ENCODE peak calls at places on chromosomes 6 and 20, in ten cellular contexts. X is NCI-H1092 treated with DMSO at 0.1 percent for 48 hours; E is stimulated activated CD8-positive, alpha-beta memory T cell treated with anti-CD3 and anti-CD28 coated beads, Interleukin-4, amount 100 ng/mL, for 1 hour; D is lung; W is stimulated activated CD4-positive, alpha-beta T cell treated with anti-CD3 and anti-CD28 coated beads, TNF-alpha, amount 100 ng/mL, for 24 hours; U is MV-4-11; Q is GM03348; K is left ventricle myocardium inferior; L is foreskin keratinocyte; A is GM04503. R is an unnamed sample.
A peak's percentile ranks its signal among the peaks of the same experiment; 100 is the strongest.

GRCh38 chr6:42088101-42088591 is 37.8 kb downstream of the TAF8 start:
- DNase-seq in X (no peak), E (no peak), D (no peak), W (no peak), U (no peak), Q (peak; percentile 31), K (peak; percentile 55), L (peak; percentile 64), A (no peak), R (no peak)

GRCh38 chr6:85756982-85757381 is 114.3 kb upstream of the SYNCRIP start:
- DNase-seq in X (peak; percentile 2), E (no peak), D (no peak), W (no peak), U (no peak), Q (peak; percentile 46), K (no peak), L (peak; percentile 13), A (no peak), R (peak; percentile 88)

GRCh38 chr6:118697554-118697953 is 46.2 kb upstream of the CEP85L start:
- DNase-seq in X (no peak), E (no peak), D (no peak), W (no peak), U (no peak), Q (no peak), K (no peak), L (no peak), A (no peak), R (peak; percentile 61)

GRCh38 chr20:9269280-9269971 is 200.5 kb downstream of the PLCB4 start:
- DNase-seq in X (no peak), E (no peak), D (no peak), W (no peak), U (no peak), Q (peak; percentile 34), K (no peak), L (no peak), A (peak; percentile 14), R (no peak)

GRCh38 chr20:15930324-15931305 is 642.6 kb downstream of the KIF16B start:
- DNase-seq in X (peak; percentile 44), E (no peak), D (peak; percentile 38), W (no peak), U (peak; percentile 16), Q (peak; percentile 39), K (no peak), L (peak; percentile 43), A (peak; percentile 24), R (peak; percentile 77)

GRCh38 chr6:136468711-136469110 is 81.5 kb downstream of the MAP7 start:
- DNase-seq in X (no peak), E (no peak), D (no peak), W (no peak), U (no peak), Q (no peak), K (no peak), L (no peak), A (no peak), R (no peak)

GRCh38 chr6:152240983-152241766 is 396.0 kb downstream of the SYNE1 start:
- DNase-seq in X (no peak), E (no peak), D (no peak), W (no peak), U (no peak), Q (no peak), K (no peak), L (no peak), A (no peak), R (no peak)

GRCh38 chr6:52363222-52363867 is 1.4 kb downstream of the PAQR8 start:
- DNase-seq in X (no peak), E (no peak), D (no peak), W (no peak), U (no peak), Q (no peak), K (no peak), L (peak; percentile 14), A (no peak), R (no peak)

GRCh38 chr6:44045672-44046015 is 81.6 kb downstream of the MRPL14 start:
- DNase-seq in X (no peak), E (no peak), D (no peak), W (no peak), U (no peak), Q (no peak), K (peak; percentile 71), L (no peak), A (no peak), R (no peak)

GRCh38 chr6:133432021-133432989 is 191.1 kb downstream of the EYA4 start:
- DNase-seq in X (peak; percentile 65), E (no peak), D (no peak), W (no peak), U (no peak), Q (no peak), K (no peak), L (no peak), A (no peak), R (no peak)

GRCh38 chr6:44086931-44087574 is 40.2 kb downstream of the MRPL14 start:
- DNase-seq in X (no peak), E (no peak), D (peak; percentile 64), W (no peak), U (no peak), Q (no peak), K (peak; percentile 73), L (no peak), A (no peak), R (no peak)

GRCh38 chr6:43740961-43741764 is 28.8 kb upstream of the VEGFA start:
- DNase-seq in X (no peak), E (no peak), D (no peak), W (no peak), U (no peak), Q (no peak), K (no peak), L (no peak), A (no peak), R (no peak)

GRCh38 chr6:112663705-112664104 is 316.6 kb downstream of the RFPL4B start:
- DNase-seq in X (no peak), E (no peak), D (no peak), W (no peak), U (no peak), Q (no peak), K (no peak), L (peak; percentile 6), A (no peak), R (no peak)

GRCh38 chr6:150273457-150274309 is 95.1 kb upstream of the IYD start:
- DNase-seq in X (no peak), E (no peak), D (no peak), W (no peak), U (peak; percentile 31), Q (no peak), K (no peak), L (no peak), A (no peak), R (no peak)

GRCh38 chr6:37365791-37366190 is 12.0 kb downstream of the RNF8 start:
- DNase-seq in X (no peak), E (no peak), D (no peak), W (no peak), U (peak; percentile 13), Q (no peak), K (no peak), L (no peak), A (no peak), R (peak; percentile 50)

GRCh38 chr6:162621246-162621645 is 106.3 kb downstream of the PRKN start:
- DNase-seq in X (no peak), E (no peak), D (no peak), W (peak; percentile 4), U (no peak), Q (no peak), K (no peak), L (peak; percentile 51), A (no peak), R (no peak)

GRCh38 chr6:29517245-29517644 is 29.5 kb upstream of the MAS1L start:
- DNase-seq in X (no peak), E (no peak), D (no peak), W (no peak), U (no peak), Q (no peak), K (no peak), L (no peak), A (no peak), R (no peak)

GRCh38 chr6:137520520-137520919 is 26.3 kb upstream of the OLIG3 start:
- DNase-seq in X (no peak), E (no peak), D (no peak), W (no peak), U (no peak), Q (no peak), K (no peak), L (no peak), A (no peak), R (no peak)

GRCh38 chr6:111260570-111261298 is 173.4 kb downstream of the SLC16A10 start:
- DNase-seq in X (no peak), E (no peak), D (no peak), W (no peak), U (no peak), Q (no peak), K (no peak), L (peak; percentile 76), A (no peak), R (no peak)

GRCh38 chr6:31037169-31037568 is 26.9 kb downstream of the MUC22 start:
- DNase-seq in X (no peak), E (no peak), D (no peak), W (no peak), U (no peak), Q (peak; percentile 71), K (no peak), L (no peak), A (peak; percentile 62), R (no peak)

GRCh38 chr6:107128175-107128574 is 12.9 kb upstream of the BEND3 start:
- DNase-seq in X (no peak), E (no peak), D (no peak), W (no peak), U (no peak), Q (peak; percentile 42), K (no peak), L (no peak), A (no peak), R (no peak)

GRCh38 chr6:11607381-11607780 is 69.8 kb downstream of the TMEM170B start:
- DNase-seq in X (peak; percentile 21), E (no peak), D (no peak), W (no peak), U (no peak), Q (no peak), K (no peak), L (no peak), A (peak; percentile 36), R (no peak)

GRCh38 chr20:47380481-47380880 is 24.0 kb upstream of the ZMYND8 start:
- DNase-seq in X (no peak), E (no peak), D (no peak), W (no peak), U (no peak), Q (no peak), K (no peak), L (no peak), A (no peak), R (peak; percentile 34)

GRCh38 chr6:168355716-168356522 is 36.3 kb upstream of the DACT2 start:
- DNase-seq in X (peak; percentile 66), E (no peak), D (peak; percentile 46), W (peak; percentile 35), U (peak; percentile 14), Q (peak; percentile 45), K (peak; percentile 56), L (no peak), A (no peak), R (peak; percentile 66)

GRCh38 chr6:43246301-43247114 is 3.2 kb downstream of the TTBK1 start:
- DNase-seq in X (peak; percentile 71), E (no peak), D (peak; percentile 89), W (peak; percentile 32), U (peak; percentile 70), Q (no peak), K (peak; percentile 51), L (no peak), A (no peak), R (peak; percentile 91)

GRCh38 chr20:58306421-58307261 is 2.9 kb upstream of the RAB22A start:
- DNase-seq in X (no peak), E (peak; percentile 48), D (peak; percentile 62), W (peak; percentile 43), U (peak; percentile 93), Q (no peak), K (no peak), L (peak; percentile 72), A (no peak), R (peak; percentile 56)

GRCh38 chr6:160030103-160030502 is 61.2 kb downstream of the IGF2R start:
- DNase-seq in X (peak; percentile 82), E (no peak), D (peak; percentile 91), W (no peak), U (no peak), Q (peak; percentile 92), K (peak; percentile 90), L (peak; percentile 94), A (peak; percentile 80), R (no peak)

GRCh38 chr6:17015551-17016381 is 86.1 kb upstream of the STMND1 start:
- DNase-seq in X (no peak), E (peak; percentile 15), D (peak; percentile 37), W (no peak), U (no peak), Q (no peak), K (peak; percentile 29), L (no peak), A (no peak), R (no peak)

R was measured in Karpas-422.